ENCODE peak calls at places on chromosomes 5 and 9, in four cellular contexts. C is MM.1S, B is cardiac septum, R is left colon. Y is an unnamed sample.

GRCh38 chr5:14722923-14723322 is 58.4 kb downstream of the OTULIN start:
- DNase-seq in C (no peak), B (no peak), R (no peak), Y (no peak)

GRCh38 chr5:175686396-175686795 is 28.5 kb downstream of the HRH2 start:
- DNase-seq in C (no peak), B (no peak), R (no peak), Y (peak)

GRCh38 chr5:86500947-86501346 is 116.8 kb upstream of the COX7C start:
- DNase-seq in C (peak), B (no peak), R (no peak), Y (no peak)

GRCh38 chr5:73751254-73751914 is 125.4 kb downstream of the ARHGEF28 start:
- DNase-seq in C (peak), B (no peak), R (no peak), Y (no peak)

GRCh38 chr5:124980174-124980941 is 233.9 kb upstream of the ZNF608 start:
- DNase-seq in C (no peak), B (no peak), R (no peak), Y (no peak)

GRCh38 chr9:20989923-20990341 is 41.5 kb downstream of the HACD4 start:
- DNase-seq in C (no peak), B (peak), R (no peak), Y (peak)

GRCh38 chr9:93205045-93205768 is 21.3 kb downstream of the WNK2 start:
- DNase-seq in C (peak), B (peak), R (no peak), Y (peak)

GRCh38 chr5:103120607-103121200 is 603 bp downstream of the PPIP5K2 start:
- DNase-seq in C (no peak), B (no peak), R (peak), Y (peak)

GRCh38 chr9:75185585-75186170 is 97.4 kb downstream of the OSTF1 start:
- DNase-seq in C (peak), B (no peak), R (peak), Y (no peak)

GRCh38 chr9:116002181-116002580 is 151.4 kb upstream of the PAPPA start:
- DNase-seq in C (no peak), B (no peak), R (no peak), Y (no peak)

GRCh38 chr9:12748016-12748415 is 26.8 kb upstream of the LURAP1L start:
- DNase-seq in C (no peak), B (no peak), R (no peak), Y (no peak)

GRCh38 chr5:88854769-88855168 is 28.2 kb downstream of the MEF2C start:
- DNase-seq in C (no peak), B (no peak), R (no peak), Y (peak)

GRCh38 chr9:89447416-89447815 is 50.5 kb downstream of the SEMA4D start:
- DNase-seq in C (no peak), B (no peak), R (no peak), Y (peak)

GRCh38 chr5:29758986-29759421 is 1434.5 kb upstream of the CDH6 start:
- DNase-seq in C (peak), B (no peak), R (no peak), Y (no peak)

GRCh38 chr5:142301487-142302035 is 23.3 kb downstream of the SPRY4 start:
- DNase-seq in C (no peak), B (no peak), R (peak), Y (no peak)

GRCh38 chr5:113397046-113397445 is 37.7 kb downstream of the TSSK1B start:
- DNase-seq in C (no peak), B (no peak), R (no peak), Y (no peak)

GRCh38 chr9:111039203-111039907 is 1.1 kb upstream of the LPAR1 start:
- DNase-seq in C (no peak), B (no peak), R (peak), Y (no peak)

GRCh38 chr9:132235894-132236661 is 74.2 kb downstream of the NTNG2 start:
- DNase-seq in C (peak), B (peak), R (peak), Y (peak)

GRCh38 chr5:141650851-141651727 is at the start of gene FCHSD1:
- DNase-seq in C (peak), B (peak), R (peak), Y (peak)

GRCh38 chr5:113807384-113808053 is 294.0 kb downstream of the YTHDC2 start:
- DNase-seq in C (no peak), B (no peak), R (no peak), Y (no peak)

GRCh38 chr5:151739939-151740335 is 18.5 kb downstream of the ATOX1 start:
- DNase-seq in C (no peak), B (no peak), R (no peak), Y (no peak)

GRCh38 chr5:16489322-16489791 is 23.8 kb upstream of the ZNF622 start:
- DNase-seq in C (peak), B (no peak), R (no peak), Y (no peak)

GRCh38 chr9:134659688-134660131 is 18.1 kb downstream of the COL5A1 start:
- DNase-seq in C (no peak), B (no peak), R (no peak), Y (peak)

Y was measured in posterior vena cava.